ENCODE peak calls at places on chromosomes 7 and 10, in four cellular contexts. C is HepG2, O is GM12878, J is H1. F is an unnamed sample. For H3K4me1, the result is how much of the 10 kb centered on the place peaks cover.

GRCh38 chr7:141585592-141586510 is 34.6 kb downstream of the AGK start:
- DNase-seq in C (peak), O (peak), J (no peak), F (no peak)

GRCh38 chr7:65354263-65354662 is 19.4 kb upstream of the ZNF92 start:
- DNase-seq in C (no peak), O (no peak), J (no peak), F (no peak)

GRCh38 chr7:26937956-26938623 is 73.7 kb upstream of the SKAP2 start:
- DNase-seq in C (no peak), O (no peak), J (no peak), F (no peak)

GRCh38 chr10:103888113-103888841 is 29.7 kb downstream of the STN1 start:
- DNase-seq in C (peak), O (no peak), J (no peak), F (no peak)

GRCh38 chr10:92010026-92010713 is 86.6 kb downstream of the BTAF1 start:
- DNase-seq in C (peak), O (no peak), J (no peak), F (no peak)

GRCh38 chr10:12488626-12489025 is 139.3 kb downstream of the CAMK1D start:
- DNase-seq in C (no peak), O (no peak), J (no peak), F (no peak)

GRCh38 chr7:42014625-42015412 is 222.2 kb downstream of the GLI3 start:
- DNase-seq in C (peak), O (no peak), J (peak), F (peak)

GRCh38 chr7:139341776-139342244 is 673 bp downstream of the FMC1 start:
- DNase-seq in C (no peak), O (no peak), J (no peak), F (no peak)

GRCh38 chr10:30022590-30022989 is 36.8 kb downstream of the JCAD start:
- DNase-seq in C (no peak), O (no peak), J (no peak), F (no peak)
- H3K9ac ChIP-seq in C (no peak), O (no peak), J (no peak), F (no peak)

GRCh38 chr7:101986335-101986734 is 168.9 kb downstream of the CUX1 start:
- DNase-seq in C (no peak), O (no peak), J (no peak), F (no peak)
- H3K4me1 ChIP-seq in C (under half), O (half or more), J (under half), F (under half)

GRCh38 chr7:116713500-116713899 is 41.5 kb downstream of the MET start:
- DNase-seq in C (no peak), O (no peak), J (no peak), F (no peak)
- TF ChIP-seq SUZ12 in C (no peak), O (no peak), J (no peak), F (no peak)

DNA sequence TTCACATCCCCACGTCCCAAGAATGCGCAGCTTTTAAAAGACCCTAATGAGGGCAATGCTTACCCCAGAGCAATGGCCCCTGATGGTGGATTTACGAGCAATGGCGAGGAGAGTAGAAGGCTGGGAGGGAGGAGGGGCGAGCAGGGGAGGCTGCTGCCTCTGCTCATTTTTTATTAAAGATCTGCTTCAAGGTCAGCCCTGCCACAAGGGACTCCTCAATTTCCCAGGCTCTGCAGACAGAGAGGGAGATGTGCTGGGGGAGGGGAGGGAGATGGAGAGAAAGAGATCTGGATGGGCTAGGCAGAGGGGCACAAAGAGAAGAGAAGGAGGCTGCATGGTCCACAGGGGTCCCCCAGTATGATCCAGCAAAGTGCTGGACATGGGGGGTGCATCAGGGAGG is 7.8 kb upstream of the SRRM3 start:
- DNase-seq in C (no peak), O (no peak), J (no peak), F (no peak)
- H3K9ac ChIP-seq in C (no peak), O (no peak), J (no peak), F (no peak)

GRCh38 chr10:93437000-93437945 is 44.9 kb downstream of the MYOF start:
- DNase-seq in C (peak), O (no peak), J (peak), F (no peak)
- H3K4me1 ChIP-seq in C (under half), O (under half), J (under half), F (under half)